ENCODE peak calls at places on chromosomes 1 and 21, in four cellular contexts. One of them, this sample, is unnamed.

GRCh38 chr1:30911061-30911954 is 2.8 kb upstream of the SDC3 start:
- DNase-seq in GM12878: no peak
- DNase-seq in WTC11: peak
- DNase-seq in K562: peak
- DNase-seq in this sample: peak

GRCh38 chr1:55250399-55251075 is 35.4 kb upstream of the USP24 start:
- DNase-seq in GM12878: no peak
- DNase-seq in WTC11: no peak
- DNase-seq in K562: no peak
- DNase-seq in this sample: no peak

GRCh38 chr1:9110669-9111356 is 18.1 kb downstream of the GPR157 start:
- DNase-seq in WTC11: peak
- DNase-seq in GM12878: no peak
- DNase-seq in K562: peak
- DNase-seq in this sample: peak

GRCh38 chr1:211280910-211281309 is 21.7 kb downstream of the RCOR3 start:
- DNase-seq in GM12878: no peak
- DNase-seq in K562: no peak
- DNase-seq in WTC11: no peak
- DNase-seq in this sample: no peak

GRCh38 chr1:118960567-118961136 is 27.5 kb downstream of the TBX15 start:
- DNase-seq in WTC11: no peak
- DNase-seq in K562: no peak
- DNase-seq in GM12878: no peak
- DNase-seq in this sample: peak

GRCh38 chr21:41699311-41699710 is 67.5 kb downstream of the RIPK4 start:
- DNase-seq in WTC11: no peak
- DNase-seq in K562: no peak
- DNase-seq in GM12878: no peak
- DNase-seq in this sample: no peak

GRCh38 chr1:25204797-25205441 is 27.4 kb downstream of the SYF2 start:
- DNase-seq in WTC11: no peak
- DNase-seq in GM12878: no peak
- DNase-seq in K562: peak
- DNase-seq in this sample: peak

GRCh38 chr1:89843279-89844121 is 22.7 kb downstream of the LRRC8D start:
- DNase-seq in K562: no peak
- DNase-seq in WTC11: peak
- DNase-seq in GM12878: no peak
- DNase-seq in this sample: no peak

GRCh38 chr1:5938068-5938740 is 54.0 kb downstream of the NPHP4 start:
- DNase-seq in GM12878: no peak
- DNase-seq in WTC11: no peak
- DNase-seq in K562: no peak
- DNase-seq in this sample: no peak

GRCh38 chr1:203223012-203223775 is 6.3 kb downstream of the CHIT1 start:
- DNase-seq in WTC11: no peak
- DNase-seq in GM12878: no peak
- DNase-seq in K562: no peak
- DNase-seq in this sample: no peak

GRCh38 chr1:89822999-89823628 is 2.3 kb downstream of the LRRC8D start:
- DNase-seq in WTC11: no peak
- DNase-seq in K562: no peak
- DNase-seq in GM12878: no peak
- DNase-seq in this sample: no peak

GRCh38 chr21:29721242-29721641 is 218.6 kb downstream of the GRIK1 start:
- DNase-seq in WTC11: no peak
- DNase-seq in K562: no peak
- DNase-seq in GM12878: no peak
- DNase-seq in this sample: no peak

GRCh38 chr1:21750841-21751240 is 32.1 kb downstream of the USP48 start:
- DNase-seq in GM12878: no peak
- DNase-seq in WTC11: no peak
- DNase-seq in K562: no peak
- DNase-seq in this sample: no peak

GRCh38 chr1:208154679-208155078 is 89.5 kb downstream of the PLXNA2 start:
- DNase-seq in K562: no peak
- DNase-seq in GM12878: no peak
- DNase-seq in WTC11: no peak
- DNase-seq in this sample: no peak

GRCh38 chr1:38613996-38614395 is 245.6 kb downstream of the RRAGC start:
- DNase-seq in K562: no peak
- DNase-seq in WTC11: no peak
- DNase-seq in GM12878: no peak
- DNase-seq in this sample: no peak
- TF ChIP-seq USF2 in K562: no peak
- TF ChIP-seq USF2 in WTC11: no peak
- TF ChIP-seq USF2 in GM12878: no peak
- TF ChIP-seq USF2 in this sample: no peak

GRCh38 chr1:225865514-225865913 is 16.7 kb downstream of the TMEM63A start:
- DNase-seq in K562: no peak
- DNase-seq in WTC11: no peak
- DNase-seq in GM12878: no peak
- DNase-seq in this sample: no peak

GRCh38 chr1:225861834-225862580 is 20.2 kb downstream of the TMEM63A start:
- DNase-seq in K562: no peak
- DNase-seq in WTC11: no peak
- DNase-seq in GM12878: no peak
- DNase-seq in this sample: no peak

GRCh38 chr1:225860860-225861441 is 21.2 kb downstream of the TMEM63A start:
- DNase-seq in K562: no peak
- DNase-seq in WTC11: no peak
- DNase-seq in GM12878: no peak
- DNase-seq in this sample: no peak

GRCh38 chr1:225862581-225862950 is 19.6 kb downstream of the TMEM63A start:
- DNase-seq in GM12878: no peak
- DNase-seq in WTC11: no peak
- DNase-seq in K562: no peak
- DNase-seq in this sample: no peak

DNA sequence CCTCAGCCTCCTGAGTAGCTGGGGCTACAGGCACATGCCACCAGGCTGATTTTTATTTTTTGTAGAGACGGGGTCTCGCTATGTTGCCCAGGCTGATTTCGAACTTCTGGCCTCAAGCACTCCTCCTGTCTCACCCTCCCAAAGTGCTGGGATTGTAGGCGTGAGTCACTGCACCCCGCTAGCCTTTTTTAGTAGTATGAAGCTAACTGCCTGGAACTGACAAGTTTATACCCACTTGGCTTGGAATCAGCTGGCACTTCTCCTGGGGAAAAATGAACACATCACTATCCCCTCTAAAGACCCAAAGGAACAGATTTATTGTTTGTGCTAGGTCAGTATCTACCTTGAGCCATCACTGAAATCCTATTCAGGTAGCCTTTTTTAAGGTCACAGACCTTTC is 19.0 kb downstream of the TMEM63A start:
- DNase-seq in GM12878: no peak
- DNase-seq in K562: no peak
- DNase-seq in WTC11: no peak
- DNase-seq in this sample: no peak
- TF ChIP-seq CBFB in GM12878: no peak
- TF ChIP-seq CBFB in K562: no peak
- TF ChIP-seq CBFB in WTC11: no peak
- TF ChIP-seq CBFB in this sample: no peak

DNA sequence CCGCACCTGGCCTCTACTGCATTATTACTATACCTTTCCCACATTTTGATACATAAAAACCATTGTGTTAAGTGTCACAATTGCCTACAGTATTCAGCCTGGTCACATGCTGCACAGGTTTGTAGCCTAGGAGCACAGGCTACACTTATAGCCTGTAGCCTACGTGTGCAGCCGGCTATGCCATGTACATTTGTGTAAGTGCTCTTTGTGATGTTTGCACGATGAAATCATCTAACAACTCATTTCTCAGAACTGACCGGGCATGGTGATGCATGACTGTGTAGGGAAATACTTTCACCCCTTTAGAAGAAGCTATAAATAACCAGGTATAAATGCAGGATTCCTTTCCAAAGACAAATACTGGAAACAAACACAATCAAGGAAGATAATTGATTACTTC is 12.1 kb downstream of the ERG start:
- DNase-seq in WTC11: no peak
- DNase-seq in GM12878: no peak
- DNase-seq in K562: no peak
- DNase-seq in this sample: no peak
- TF ChIP-seq USF2 in WTC11: no peak
- TF ChIP-seq USF2 in GM12878: no peak
- TF ChIP-seq USF2 in K562: no peak
- TF ChIP-seq USF2 in this sample: no peak

DNA sequence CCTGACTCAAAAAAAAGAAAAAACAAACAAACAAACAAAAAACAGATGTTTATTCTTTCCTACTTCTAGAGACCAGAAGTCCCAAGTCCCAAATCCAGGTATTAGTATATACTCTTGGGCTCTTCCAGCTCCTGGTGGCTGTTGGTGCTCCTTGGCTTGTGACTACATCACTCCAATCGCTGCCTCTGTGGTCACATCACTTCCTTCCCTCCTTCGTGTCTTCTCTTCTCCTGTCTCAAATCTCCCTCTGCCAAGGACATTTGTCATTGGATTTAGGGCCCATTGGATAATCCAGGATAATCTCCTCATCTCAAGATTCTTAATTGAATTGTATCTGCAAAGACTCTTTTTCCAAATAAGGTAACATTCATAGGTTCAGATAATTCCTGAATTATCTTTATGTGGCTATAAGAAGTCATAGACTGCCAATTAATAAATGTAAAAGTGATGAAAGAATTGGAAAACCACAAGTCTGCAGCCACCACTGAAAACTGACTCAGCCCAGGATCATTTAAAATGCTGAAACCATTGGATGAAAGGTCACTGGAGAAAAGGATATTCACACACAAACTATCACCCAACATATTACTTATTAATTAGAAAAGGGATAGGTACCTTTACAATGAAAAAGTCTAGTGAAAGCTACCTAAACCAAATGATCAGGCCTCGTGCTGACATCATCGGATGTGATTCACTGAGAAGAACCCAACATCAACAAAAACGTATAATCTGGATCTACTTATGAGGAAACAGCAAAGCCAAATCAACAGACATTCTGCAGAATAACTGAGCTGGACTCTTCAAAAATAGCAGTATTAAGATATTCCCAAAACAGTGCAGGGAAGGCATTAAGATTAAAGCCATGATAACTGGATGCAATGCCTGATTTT is 67.1 kb downstream of the ZNF281 start:
- DNase-seq in GM12878: no peak
- DNase-seq in K562: no peak
- DNase-seq in WTC11: no peak
- DNase-seq in this sample: no peak
- TF ChIP-seq CBFB in GM12878: no peak
- TF ChIP-seq CBFB in K562: no peak
- TF ChIP-seq CBFB in WTC11: no peak
- TF ChIP-seq CBFB in this sample: no peak